ENCODE peak calls at places on chromosomes 7 and 10, in eight cellular contexts. N, B, M, U, X, Q, S and F are unnamed samples.

GRCh38 chr7:16881809-16882208 is at the start of gene AGR3:
- DNase-seq in U (no peak), B (no peak), M (no peak), N (no peak), S (no peak), X (no peak), Q (no peak), F (no peak)

GRCh38 chr7:665751-666453 is 60.6 kb upstream of the DNAAF5 start:
- DNase-seq in B (peak), S (no peak), X (no peak), Q (peak), N (peak), U (no peak), M (no peak), F (no peak)

GRCh38 chr10:43420369-43421200 is 11.6 kb upstream of the HNRNPF start:
- DNase-seq in X (peak), M (peak), S (peak), N (peak), B (peak), Q (peak), U (peak), F (no peak)

GRCh38 chr7:124031919-124032318 is 948 bp downstream of the TMEM229A start:
- DNase-seq in Q (no peak), B (no peak), S (no peak), N (no peak), X (no peak), M (no peak), U (no peak), F (no peak)

GRCh38 chr10:36504752-36505151 is 620.6 kb upstream of the ANKRD30A start:
- DNase-seq in B (no peak), X (no peak), N (no peak), S (no peak), Q (no peak), U (no peak), M (no peak), F (no peak)

GRCh38 chr7:73847941-73848723 is 5.8 kb upstream of the METTL27 start:
- DNase-seq in U (no peak), N (no peak), S (no peak), Q (no peak), M (no peak), X (no peak), B (no peak), F (no peak)

GRCh38 chr10:22550732-22551131 is 163.6 kb downstream of the PIP4K2A start:
- DNase-seq in U (peak), M (peak), X (no peak), S (peak), Q (peak), N (no peak), B (no peak), F (no peak)

GRCh38 chr7:92836489-92837213 is at the start of gene CDK6:
- DNase-seq in U (peak), B (peak), X (no peak), N (peak), M (peak), S (peak), Q (peak), F (no peak)

GRCh38 chr10:126349096-126349495 is 39.2 kb downstream of the ADAM12 start:
- DNase-seq in S (no peak), X (no peak), N (no peak), B (no peak), Q (no peak), M (no peak), U (no peak), F (no peak)

GRCh38 chr7:150405584-150406310 is 26.6 kb downstream of the ZNF775 start:
- DNase-seq in B (no peak), X (no peak), U (peak), N (no peak), Q (no peak), S (no peak), M (peak), F (no peak)

GRCh38 chr7:46859963-46860475 is 721.9 kb downstream of the TNS3 start:
- DNase-seq in X (no peak), S (peak), M (no peak), Q (no peak), B (no peak), N (no peak), U (no peak), F (no peak)

GRCh38 chr7:28155019-28155660 is 25.5 kb downstream of the JAZF1 start:
- DNase-seq in S (no peak), N (no peak), Q (no peak), B (no peak), U (no peak), X (no peak), M (no peak), F (no peak)

GRCh38 chr7:38929460-38930171 is 20.6 kb upstream of the VPS41 start:
- DNase-seq in U (no peak), N (no peak), M (peak), X (no peak), S (no peak), B (no peak), Q (no peak), F (no peak)

GRCh38 chr7:38934536-38934935 is 25.5 kb upstream of the VPS41 start:
- DNase-seq in S (no peak), N (no peak), B (no peak), X (no peak), Q (no peak), M (no peak), U (no peak), F (no peak)

GRCh38 chr7:38938589-38938988 is 29.6 kb upstream of the VPS41 start:
- DNase-seq in B (no peak), N (no peak), U (no peak), M (no peak), S (no peak), X (no peak), Q (no peak), F (no peak)

GRCh38 chr7:38932509-38933168 is 23.6 kb upstream of the VPS41 start:
- DNase-seq in M (peak), S (peak), U (peak), X (no peak), Q (no peak), B (peak), N (peak), F (peak)
- H3K4me3 ChIP-seq in M (no peak), S (no peak), U (no peak), X (no peak), Q (no peak), B (no peak), N (no peak), F (no peak)

DNA sequence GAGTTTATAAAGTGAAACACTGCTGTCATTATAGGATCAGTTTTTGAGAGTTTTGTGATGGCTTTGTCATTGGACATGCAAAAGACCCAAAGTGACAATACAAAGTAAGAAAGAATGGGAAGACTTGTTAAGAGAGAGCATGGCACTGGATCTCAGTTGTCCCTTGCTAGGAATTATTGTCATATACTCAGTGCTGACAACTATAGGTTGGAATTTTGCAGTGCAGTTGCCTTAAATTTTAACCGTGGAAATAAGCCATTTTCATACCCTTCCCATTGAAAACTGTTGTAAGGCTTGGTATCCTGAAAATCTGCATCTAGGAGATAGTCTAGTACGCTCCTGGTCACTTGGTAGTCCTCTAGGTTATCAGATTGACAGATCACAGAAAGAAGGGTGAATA is 1156.7 kb downstream of the GATA3 start:
- DNase-seq in N (no peak), Q (no peak), M (no peak), X (no peak), B (no peak), S (no peak), U (no peak), F (no peak)
- TF ChIP-seq CTCF in N (peak), Q (no peak), M (peak), X (no peak), B (no peak), S (peak), U (no peak), F (peak)

GRCh38 chr10:70576803-70577517 is 25.6 kb downstream of the PRF1 start:
- DNase-seq in Q (no peak), N (no peak), S (peak), X (no peak), U (no peak), M (no peak), B (no peak), F (no peak)

GRCh38 chr10:70575486-70575873 is 27.1 kb downstream of the PRF1 start:
- DNase-seq in S (peak), M (no peak), X (no peak), Q (no peak), U (no peak), B (peak), N (peak), F (no peak)

GRCh38 chr10:70573599-70574506 is 28.7 kb downstream of the PRF1 start:
- DNase-seq in Q (no peak), B (peak), X (no peak), M (no peak), U (no peak), N (peak), S (no peak), F (no peak)

GRCh38 chr10:70578371-70578947 is 24.1 kb downstream of the PRF1 start:
- DNase-seq in B (no peak), N (peak), X (no peak), Q (no peak), U (no peak), S (peak), M (peak), F (peak)

GRCh38 chr10:70575874-70576802 is 26.4 kb downstream of the PRF1 start:
- DNase-seq in X (no peak), Q (no peak), M (peak), B (peak), N (peak), S (peak), U (peak), F (no peak)
- H3K4me3 ChIP-seq in X (no peak), Q (no peak), M (no peak), B (no peak), N (no peak), S (no peak), U (no peak), F (no peak)

DNA sequence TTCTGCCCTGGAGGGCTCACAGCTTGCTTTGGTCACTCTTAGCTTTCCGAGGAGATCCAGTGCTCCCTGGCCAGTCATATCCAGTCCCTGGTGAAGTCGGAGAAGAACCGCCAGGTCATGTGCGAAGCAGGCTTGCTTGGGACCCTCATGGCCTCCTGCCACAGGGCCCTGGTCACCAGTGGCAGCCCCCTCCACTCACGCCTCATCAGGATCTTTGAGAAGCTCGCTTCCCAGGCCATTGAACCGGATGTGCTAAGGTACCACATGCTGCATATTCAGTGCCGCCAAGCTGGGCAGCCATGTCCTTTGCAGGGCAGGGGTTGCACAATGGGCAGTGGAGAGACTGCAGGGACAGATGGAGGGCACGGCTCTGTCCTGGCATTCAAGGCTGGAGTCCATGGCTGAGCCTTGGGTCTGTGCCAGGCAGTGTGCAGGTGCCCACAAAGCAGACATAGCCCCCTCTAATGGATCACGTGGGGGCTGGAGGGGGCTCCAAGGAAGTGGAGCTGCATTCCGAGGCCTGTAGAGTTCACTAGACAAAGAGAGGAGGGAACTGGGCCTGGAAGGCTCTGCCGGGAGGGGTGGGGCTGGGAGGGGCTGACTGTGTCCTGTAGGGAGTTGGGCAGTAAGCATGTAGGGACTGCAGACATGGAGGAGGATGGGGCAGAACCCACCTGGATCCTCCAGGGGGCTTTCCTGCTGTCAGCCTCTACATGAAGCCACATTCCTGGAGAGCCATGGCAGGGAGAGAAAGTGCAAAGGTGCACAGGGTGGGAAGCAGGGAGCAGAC is 89.9 kb downstream of the WDFY4 start:
- DNase-seq in U (no peak), B (no peak), S (no peak), M (no peak), Q (no peak), N (no peak), X (no peak), F (no peak)
- TF ChIP-seq CTCF in U (no peak), B (no peak), S (no peak), M (no peak), Q (no peak), N (no peak), X (no peak), F (no peak)

DNA sequence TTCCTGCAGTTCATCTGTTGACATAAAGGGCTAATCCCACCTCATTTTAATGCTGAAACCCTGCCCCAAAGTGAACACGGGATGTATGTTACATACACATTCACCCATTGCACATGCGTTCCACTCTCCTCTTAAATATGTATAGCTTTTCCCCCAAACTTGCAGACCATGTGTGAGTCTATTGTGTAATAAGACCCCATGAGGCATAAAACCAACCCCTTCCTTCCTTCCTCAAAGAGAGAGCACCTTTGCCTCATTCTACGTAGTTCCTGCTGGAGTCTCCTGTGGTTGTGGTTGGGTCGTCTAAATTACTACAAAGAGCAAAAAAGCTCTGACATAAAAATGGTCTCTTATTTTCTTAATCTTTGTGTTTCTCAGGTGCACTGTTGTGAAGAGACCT is 345.7 kb upstream of the KLF6 start:
- DNase-seq in X (no peak), U (peak), N (no peak), Q (no peak), M (no peak), B (no peak), S (no peak), F (no peak)
- H3K4me3 ChIP-seq in X (no peak), U (no peak), N (no peak), Q (no peak), M (no peak), B (no peak), S (no peak), F (no peak)

GRCh38 chr10:78510566-78511323 is 477.1 kb downstream of the RPS24 start:
- DNase-seq in M (no peak), X (no peak), N (no peak), S (no peak), Q (peak), U (no peak), B (no peak), F (no peak)
- TF ChIP-seq CTCF in M (no peak), X (no peak), N (no peak), S (no peak), Q (no peak), U (no peak), B (no peak), F (no peak)

GRCh38 chr7:158816995-158817394 is 12.3 kb downstream of the ESYT2 start:
- DNase-seq in Q (no peak), B (no peak), S (no peak), U (no peak), X (no peak), M (peak), N (peak), F (no peak)
- H3K4me3 ChIP-seq in Q (no peak), B (no peak), S (no peak), U (no peak), X (no peak), M (no peak), N (no peak), F (no peak)

GRCh38 chr10:117751259-117751658 is 208.7 kb downstream of the EMX2 start:
- DNase-seq in S (no peak), Q (no peak), B (no peak), M (no peak), N (no peak), U (no peak), X (no peak), F (no peak)

GRCh38 chr10:117750616-117751015 is 208.1 kb downstream of the EMX2 start:
- DNase-seq in Q (no peak), X (no peak), U (no peak), M (no peak), S (no peak), B (no peak), N (no peak), F (no peak)

GRCh38 chr10:117754770-117755510 is 212.4 kb downstream of the EMX2 start:
- DNase-seq in N (no peak), U (no peak), S (no peak), M (no peak), Q (no peak), B (no peak), X (no peak), F (no peak)

GRCh38 chr10:117755615-117756014 is 213.1 kb downstream of the EMX2 start:
- DNase-seq in N (no peak), U (no peak), S (no peak), Q (no peak), M (no peak), B (no peak), X (no peak), F (no peak)

GRCh38 chr10:117752103-117752502 is 209.6 kb downstream of the EMX2 start:
- DNase-seq in Q (no peak), U (no peak), N (no peak), X (no peak), S (no peak), M (no peak), B (no peak), F (no peak)
- TF ChIP-seq CTCF in Q (no peak), U (no peak), N (no peak), X (no peak), S (no peak), M (no peak), B (no peak), F (no peak)

DNA sequence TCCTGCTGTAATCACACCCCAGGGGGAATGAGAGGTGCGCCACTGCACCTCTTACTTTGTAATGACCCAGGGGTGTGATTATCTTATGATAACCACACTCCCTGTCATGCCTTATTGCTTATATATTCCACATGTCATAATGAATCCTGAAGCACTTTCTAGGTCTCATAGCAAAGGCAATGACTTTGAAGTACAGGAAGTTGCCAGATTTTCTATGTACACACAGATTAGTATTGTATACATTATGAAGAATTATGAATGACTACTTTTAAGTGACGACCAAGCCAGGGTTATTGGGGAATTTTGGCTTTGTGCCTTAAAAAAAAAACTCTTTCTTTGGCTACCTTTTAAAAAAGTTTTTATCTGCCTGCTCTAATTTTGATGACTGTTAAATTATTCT is 269.6 kb downstream of the MDFIC start:
- DNase-seq in Q (no peak), U (no peak), S (no peak), B (no peak), N (no peak), X (no peak), M (no peak), F (no peak)
- H3K4me3 ChIP-seq in Q (no peak), U (no peak), S (no peak), B (no peak), N (no peak), X (no peak), M (no peak), F (no peak)